ENCODE peak calls at places on chromosomes 2 and 18, in seven cellular contexts. X is AML-193; E is activated naive CD8-positive, alpha-beta T cell treated with anti-CD3 and anti-CD28 coated beads, Interleukin-2, amount 50 U/mL, for 24 hours; G is left kidney; P is activated naive CD4-positive, alpha-beta T cell; O is lower leg skin; K is HTR-8/SVneo. S is an unnamed sample.

GRCh38 chr2:224405841-224406370 is 4.0 kb upstream of the FAM124B start:
- DNase-seq in X (peak), E (no peak), G (no peak), P (no peak), O (no peak), K (no peak), S (no peak)

GRCh38 chr18:59660976-59661743 is 36.1 kb downstream of the CCBE1 start:
- DNase-seq in X (no peak), E (no peak), G (peak), P (no peak), O (no peak), K (no peak), S (peak)

GRCh38 chr2:42784204-42784880 is 8.0 kb downstream of the HAAO start:
- DNase-seq in X (no peak), E (no peak), G (no peak), P (no peak), O (no peak), K (no peak), S (no peak)

GRCh38 chr2:156890498-156891148 is 366.9 kb upstream of the GALNT5 start:
- DNase-seq in X (no peak), E (no peak), G (peak), P (no peak), O (no peak), K (no peak), S (no peak)

GRCh38 chr2:71928734-71929481 is 218.8 kb downstream of the CYP26B1 start:
- DNase-seq in X (no peak), E (no peak), G (no peak), P (no peak), O (no peak), K (no peak), S (no peak)

GRCh38 chr2:141611143-141611571 is 519.7 kb downstream of the LRP1B start:
- DNase-seq in X (no peak), E (no peak), G (peak), P (no peak), O (no peak), K (no peak), S (no peak)

GRCh38 chr18:66724664-66725356 is 120.9 kb upstream of the CDH19 start:
- DNase-seq in X (no peak), E (no peak), G (no peak), P (no peak), O (no peak), K (no peak), S (no peak)

GRCh38 chr2:69902213-69902922 is 8.6 kb downstream of the SNRNP27 start:
- DNase-seq in X (peak), E (no peak), G (no peak), P (no peak), O (no peak), K (no peak), S (no peak)

GRCh38 chr2:100179806-100180205 is 37.4 kb upstream of the AFF3 start:
- DNase-seq in X (no peak), E (no peak), G (no peak), P (no peak), O (no peak), K (no peak), S (no peak)

GRCh38 chr2:64212801-64213321 is 68.6 kb upstream of the PELI1 start:
- DNase-seq in X (peak), E (peak), G (no peak), P (no peak), O (no peak), K (no peak), S (no peak)

GRCh38 chr18:49531678-49532153 is 30.1 kb upstream of the LIPG start:
- DNase-seq in X (no peak), E (no peak), G (peak), P (no peak), O (no peak), K (no peak), S (no peak)

GRCh38 chr2:47751856-47752414 is 31.0 kb upstream of the MSH6 start:
- DNase-seq in X (no peak), E (no peak), G (peak), P (no peak), O (no peak), K (no peak), S (no peak)

GRCh38 chr2:126399001-126399400 is 257.0 kb upstream of the GYPC start:
- DNase-seq in X (no peak), E (peak), G (peak), P (no peak), O (no peak), K (no peak), S (no peak)

GRCh38 chr2:618591-618990 is 58.6 kb downstream of the TMEM18 start:
- DNase-seq in X (no peak), E (no peak), G (peak), P (no peak), O (no peak), K (no peak), S (no peak)

GRCh38 chr2:10634495-10634894 is 55.3 kb downstream of the NOL10 start:
- DNase-seq in X (no peak), E (no peak), G (no peak), P (no peak), O (no peak), K (no peak), S (no peak)